ENCODE peak calls at places on chromosomes 3 and 15, in six cellular contexts. J is transverse colon, G is stomach, V is Panc1, W is GM23338, C is spleen. R is an unnamed sample.

GRCh38 chr3:113234688-113235260 is 23.4 kb downstream of the BOC start:
- DNase-seq in J (no peak), G (no peak), V (no peak), W (no peak), C (no peak), R (no peak)

GRCh38 chr3:152241142-152242067 is 27.3 kb upstream of the MBNL1 start:
- DNase-seq in J (no peak), G (no peak), V (no peak), W (no peak), C (no peak), R (no peak)

GRCh38 chr3:45437388-45437787 is 49.0 kb downstream of the LARS2 start:
- DNase-seq in J (no peak), G (no peak), V (no peak), W (no peak), C (no peak), R (no peak)

GRCh38 chr15:75214293-75215096 is 12.8 kb downstream of the C15orf39 start:
- DNase-seq in J (no peak), G (no peak), V (no peak), W (peak; percentile 48), C (no peak), R (no peak)

GRCh38 chr3:143627336-143627735 is 220.9 kb downstream of the SLC9A9 start:
- DNase-seq in J (no peak), G (no peak), V (no peak), W (no peak), C (no peak), R (no peak)

GRCh38 chr3:127628788-127629456 is at the start of gene PODXL2:
- DNase-seq in J (peak; percentile 53), G (peak; percentile 55), V (no peak), W (peak; percentile 82), C (peak; percentile 84), R (no peak)

GRCh38 chr15:32683906-32684584 is 33.8 kb upstream of the GREM1 start:
- DNase-seq in J (no peak), G (no peak), V (no peak), W (no peak), C (no peak), R (no peak)

GRCh38 chr15:80480909-80481308 is 76.7 kb downstream of the ARNT2 start:
- DNase-seq in J (peak; percentile 22), G (no peak), V (no peak), W (peak; percentile 60), C (no peak), R (peak; percentile 88)

GRCh38 chr15:98518823-98519561 is 129.3 kb upstream of the IGF1R start:
- DNase-seq in J (peak; percentile 32), G (peak; percentile 44), V (peak; percentile 33), W (peak; percentile 94), C (no peak), R (peak; percentile 78)

GRCh38 chr3:143139786-143140185 is 20.2 kb downstream of the CHST2 start:
- DNase-seq in J (peak; percentile 12), G (no peak), V (no peak), W (no peak), C (no peak), R (no peak)

GRCh38 chr3:190092250-190092649 is 28.4 kb downstream of the P3H2 start:
- DNase-seq in J (no peak), G (no peak), V (no peak), W (no peak), C (no peak), R (no peak)

GRCh38 chr3:125143982-125144652 is 68.4 kb downstream of the SLC12A8 start:
- DNase-seq in J (no peak), G (no peak), V (no peak), W (peak; percentile 59), C (no peak), R (peak; percentile 62)

GRCh38 chr3:190205739-190206138 is 85.0 kb upstream of the P3H2 start:
- DNase-seq in J (no peak), G (no peak), V (no peak), W (no peak), C (no peak), R (no peak)

GRCh38 chr15:24832282-24832681 is 122.5 kb upstream of the SNRPN start:
- DNase-seq in J (no peak), G (no peak), V (no peak), W (no peak), C (no peak), R (no peak)

GRCh38 chr3:34703058-34703457 is 904.6 kb downstream of the PDCD6IP start:
- DNase-seq in J (no peak), G (no peak), V (no peak), W (no peak), C (no peak), R (no peak)

GRCh38 chr15:68363353-68363752 is 68.6 kb downstream of the ITGA11 start:
- DNase-seq in J (no peak), G (no peak), V (no peak), W (no peak), C (no peak), R (no peak)

GRCh38 chr3:12886106-12886679 is 44.8 kb upstream of the RPL32 start:
- DNase-seq in J (no peak), G (no peak), V (no peak), W (no peak), C (peak; percentile 36), R (no peak)

GRCh38 chr3:128294999-128295468 is 141.8 kb downstream of the EEFSEC start:
- DNase-seq in J (no peak), G (no peak), V (no peak), W (no peak), C (no peak), R (no peak)

GRCh38 chr3:154745122-154745521 is 315.1 kb upstream of the GPR149 start:
- DNase-seq in J (no peak), G (no peak), V (no peak), W (no peak), C (no peak), R (no peak)

GRCh38 chr3:47295976-47296375 is 13.2 kb downstream of the KLHL18 start:
- DNase-seq in J (no peak), G (no peak), V (no peak), W (no peak), C (no peak), R (no peak)

GRCh38 chr3:47295322-47295721 is 12.6 kb downstream of the KLHL18 start:
- DNase-seq in J (no peak), G (no peak), V (no peak), W (no peak), C (no peak), R (no peak)

GRCh38 chr3:47291158-47291753 is 8.5 kb downstream of the KLHL18 start:
- DNase-seq in J (no peak), G (no peak), V (no peak), W (no peak), C (no peak), R (no peak)

GRCh38 chr3:47294392-47294791 is 11.6 kb downstream of the KLHL18 start:
- DNase-seq in J (no peak), G (no peak), V (no peak), W (no peak), C (no peak), R (no peak)

DNA sequence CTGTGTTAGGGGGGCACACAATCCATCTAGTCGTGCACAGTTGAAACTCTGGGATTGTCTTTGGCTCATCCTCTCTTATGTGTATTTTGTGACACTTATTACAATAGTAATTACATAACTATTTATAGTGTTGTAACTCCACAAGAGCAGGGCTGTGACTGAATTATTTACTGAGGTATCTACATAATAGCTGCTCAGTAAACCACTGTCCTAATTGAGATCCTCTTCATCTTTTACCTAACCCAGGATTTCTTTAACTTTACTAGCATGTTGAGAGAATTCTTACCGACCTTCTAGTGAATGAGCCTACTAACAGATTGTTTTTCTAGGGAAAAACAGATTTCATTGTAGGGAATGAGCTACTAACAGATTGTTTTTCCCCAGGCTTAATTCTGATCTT is 11.1 kb downstream of the KLHL18 start:
- DNase-seq in J (no peak), G (no peak), V (no peak), W (no peak), C (no peak), R (no peak)
- H3K4me1 ChIP-seq in J (peaks cover 11% of the 10 kb centered on the region), G (no peaks in the 10 kb centered on the region), V (no peaks in the 10 kb centered on the region), W (no peaks in the 10 kb centered on the region), C (peaks cover 43% of the 10 kb centered on the region), R (peaks cover 15% of the 10 kb centered on the region)

DNA sequence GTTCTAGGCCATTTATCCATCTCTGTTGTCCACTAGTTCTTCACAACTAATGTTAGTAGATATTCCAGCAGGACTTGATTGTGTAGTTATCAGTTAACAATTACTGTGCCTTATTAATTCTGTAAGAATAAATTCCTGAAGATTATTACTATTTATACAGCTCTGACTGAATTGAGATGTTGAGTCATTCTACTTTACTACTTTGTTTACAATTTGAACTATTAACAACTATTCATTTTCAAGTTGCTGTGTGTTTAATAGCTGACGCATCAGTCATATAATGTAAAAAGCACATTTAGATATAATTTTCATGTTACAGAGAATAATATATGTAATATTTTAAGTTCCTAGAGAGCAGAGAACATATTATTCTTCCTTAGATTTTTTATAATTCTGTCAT is 21.1 kb downstream of the DZIP3 start:
- DNase-seq in J (no peak), G (no peak), V (no peak), W (no peak), C (no peak), R (no peak)
- TF ChIP-seq POLR2AphosphoS5 in J (no peak), G (no peak), V (no peak), W (no peak), C (no peak), R (no peak)

GRCh38 chr15:84657748-84658079 is 285 bp downstream of the NMB start:
- DNase-seq in J (peak; percentile 20), G (no peak), V (no peak), W (peak; percentile 24), C (no peak), R (peak; percentile 75)
- H3K27ac ChIP-seq in J (peak overlapping the region; percentile 91), G (peak overlapping the region; percentile 84), V (peak overlapping the region; percentile 57), W (no peak overlapping the region), C (peak overlapping the region; percentile 84), R (peak overlapping the region; percentile 92)

GRCh38 chr3:157088506-157089454 is 71.2 kb downstream of the CCNL1 start:
- DNase-seq in J (peak; percentile 96), G (peak; percentile 95), V (peak; percentile 61), W (peak; percentile 95), C (peak; percentile 98), R (peak; percentile 99)
- H3K4me1 ChIP-seq in J (peaks cover 38% of the 10 kb centered on the region), G (peaks cover 34% of the 10 kb centered on the region), V (peaks cover 21% of the 10 kb centered on the region), W (peaks cover 29% of the 10 kb centered on the region), C (peaks cover 30% of the 10 kb centered on the region), R (peaks cover 56% of the 10 kb centered on the region)

DNA sequence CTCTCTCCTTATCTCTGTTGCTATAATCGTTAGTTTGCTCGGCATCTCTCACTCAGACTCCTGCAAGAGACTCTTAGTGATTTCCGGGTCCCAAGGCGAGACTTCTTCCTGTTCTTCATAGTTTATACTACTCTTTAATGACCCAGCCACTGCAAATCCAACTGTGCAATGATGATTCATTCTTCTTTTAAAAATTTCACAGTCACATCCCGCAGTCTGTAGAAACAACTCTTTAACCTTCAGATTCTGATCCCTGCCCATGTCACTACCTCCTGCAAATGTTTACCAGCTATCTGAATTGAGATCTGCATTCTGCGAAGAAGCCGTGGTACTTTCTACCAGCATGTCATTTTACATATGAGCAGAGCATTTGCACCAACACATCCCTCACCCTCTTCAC is 2.8 kb upstream of the VGLL3 start:
- DNase-seq in J (no peak), G (no peak), V (no peak), W (no peak), C (no peak), R (no peak)
- TF ChIP-seq POLR2AphosphoS5 in J (no peak), G (no peak), V (no peak), W (no peak), C (no peak), R (no peak)

DNA sequence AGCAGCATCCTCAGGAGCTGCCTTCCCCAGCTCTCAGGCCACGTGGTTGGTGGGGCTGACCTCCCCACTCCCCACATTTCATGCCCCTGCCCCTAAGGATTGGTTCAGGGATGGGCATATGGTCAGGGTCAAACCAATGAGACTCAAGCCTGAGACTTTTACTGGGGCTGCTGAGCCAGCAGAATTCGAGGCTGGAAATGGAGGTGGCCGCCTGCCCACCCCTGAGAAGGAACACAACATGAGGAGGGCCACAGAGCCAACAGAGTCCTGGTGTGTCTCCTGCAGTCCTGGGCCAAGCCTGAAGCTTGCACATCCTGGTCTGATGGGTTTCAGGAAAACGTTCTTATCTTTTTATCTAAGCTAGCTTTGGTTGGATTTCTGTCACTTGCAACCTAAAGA is 5.9 kb downstream of the EHD4 start:
- DNase-seq in J (peak; percentile 5), G (peak; percentile 11), V (no peak), W (no peak), C (peak; percentile 64), R (no peak)
- H3K27ac ChIP-seq in J (peak overlapping the region; percentile 39), G (peak overlapping the region; percentile 69), V (no peak overlapping the region), W (no peak overlapping the region), C (peak overlapping the region; percentile 94), R (no peak overlapping the region)